ENCODE peak calls at places on chromosomes 7 and 10, in ten cellular contexts. H, N, I, Q, Z, G, D, R, X and J are unnamed samples.

GRCh38 chr10:24929056-24929544 is 23.3 kb downstream of the PRTFDC1 start:
- DNase-seq in H (no peak), X (no peak), D (no peak), I (peak), Z (peak), R (peak), G (no peak), N (no peak), Q (no peak), J (no peak)

GRCh38 chr7:151729521-151729921 is 147.4 kb downstream of the PRKAG2 start:
- DNase-seq in X (no peak), R (no peak), I (no peak), Z (no peak), Q (no peak), G (no peak), D (no peak), H (no peak), N (no peak), J (no peak)

GRCh38 chr7:148288592-148289151 is 301.9 kb upstream of the C7orf33 start:
- DNase-seq in Q (no peak), R (no peak), D (no peak), Z (no peak), X (no peak), G (no peak), N (no peak), H (no peak), I (no peak), J (no peak)

GRCh38 chr7:23022258-23022745 is 8.4 kb upstream of the HYCC1 start:
- DNase-seq in N (no peak), I (peak), Z (peak), R (peak), D (no peak), H (no peak), G (no peak), X (no peak), Q (no peak), J (no peak)

GRCh38 chr7:92340016-92340415 is 94.2 kb downstream of the ANKIB1 start:
- DNase-seq in X (no peak), G (no peak), R (no peak), H (no peak), I (no peak), D (no peak), N (no peak), Q (no peak), Z (no peak), J (no peak)

GRCh38 chr7:954330-955238 is at the start of gene ADAP1:
- DNase-seq in H (peak), X (no peak), I (no peak), D (peak), G (no peak), Z (peak), R (peak), N (peak), Q (peak), J (no peak)

GRCh38 chr10:121158988-121159579 is 307.9 kb downstream of the WDR11 start:
- DNase-seq in I (no peak), Q (no peak), Z (no peak), H (peak), G (no peak), N (no peak), D (no peak), R (no peak), X (no peak), J (no peak)

GRCh38 chr10:6407034-6407721 is 172.9 kb downstream of the PRKCQ start:
- DNase-seq in D (no peak), R (no peak), Q (no peak), Z (no peak), I (no peak), X (no peak), G (no peak), H (no peak), N (no peak), J (no peak)

GRCh38 chr10:30510184-30510931 is 76.4 kb downstream of the MAP3K8 start:
- DNase-seq in Q (no peak), D (no peak), G (no peak), I (peak), R (peak), Z (peak), X (no peak), H (no peak), N (no peak), J (no peak)

GRCh38 chr10:80158598-80159127 is 26.1 kb downstream of the PLAC9 start:
- DNase-seq in D (no peak), I (peak), X (no peak), Q (no peak), G (no peak), R (peak), H (peak), Z (peak), N (no peak), J (no peak)

GRCh38 chr7:55191161-55191925 is 172.5 kb downstream of the EGFR start:
- DNase-seq in Z (no peak), Q (no peak), X (no peak), R (no peak), I (no peak), H (no peak), N (no peak), D (no peak), G (no peak), J (no peak)

GRCh38 chr10:80196270-80196949 is 8.9 kb downstream of the ANXA11 start:
- DNase-seq in H (peak), Z (peak), N (peak), Q (peak), G (no peak), D (no peak), R (no peak), I (peak), X (peak), J (no peak)

GRCh38 chr10:67864560-67865371 is 19.7 kb upstream of the SIRT1 start:
- DNase-seq in Q (no peak), R (no peak), H (no peak), X (no peak), G (no peak), D (no peak), N (no peak), Z (no peak), I (no peak), J (no peak)

GRCh38 chr7:149624006-149624405 is 126.4 kb upstream of the ZNF746 start:
- DNase-seq in H (peak), G (no peak), Q (peak), I (peak), X (no peak), R (peak), D (no peak), N (no peak), Z (peak), J (no peak)

GRCh38 chr10:929965-930364 is 1.5 kb downstream of the LARP4B start:
- DNase-seq in G (no peak), D (no peak), H (no peak), Z (no peak), Q (no peak), R (no peak), N (no peak), X (no peak), I (no peak), J (no peak)

GRCh38 chr10:5958077-5958476 is 19.3 kb downstream of the IL15RA start:
- DNase-seq in D (no peak), N (no peak), X (no peak), I (no peak), Q (no peak), G (no peak), R (peak), H (no peak), Z (peak), J (no peak)

GRCh38 chr10:33460461-33461294 is 126.2 kb upstream of the NRP1 start:
- DNase-seq in Z (peak), R (peak), G (no peak), I (peak), N (no peak), X (no peak), D (no peak), H (no peak), Q (no peak), J (no peak)

GRCh38 chr10:13328126-13328525 is 20.0 kb downstream of the SEPHS1 start:
- DNase-seq in R (no peak), X (no peak), Q (no peak), Z (no peak), H (no peak), N (no peak), I (no peak), D (no peak), G (no peak), J (no peak)

GRCh38 chr10:133442191-133442966 is 11.4 kb upstream of the SCART1 start:
- DNase-seq in Q (no peak), G (no peak), Z (peak), N (no peak), H (no peak), I (no peak), R (no peak), D (no peak), X (no peak), J (no peak)

GRCh38 chr7:96361116-96361857 is 39.4 kb upstream of the SLC25A13 start:
- DNase-seq in R (no peak), G (no peak), N (no peak), H (no peak), I (no peak), D (no peak), X (no peak), Z (peak), Q (no peak), J (no peak)

GRCh38 chr10:16429539-16429938 is 7.3 kb upstream of the PTER start:
- DNase-seq in N (no peak), H (no peak), X (no peak), D (no peak), R (no peak), I (no peak), Z (no peak), Q (no peak), G (no peak), J (no peak)

GRCh38 chr7:157757776-157758467 is 421.1 kb downstream of the DNAJB6 start:
- DNase-seq in X (no peak), I (no peak), Q (no peak), Z (no peak), R (no peak), N (no peak), G (no peak), D (no peak), H (no peak), J (no peak)

GRCh38 chr7:151406886-151407583 is 2.8 kb downstream of the WDR86 start:
- DNase-seq in R (no peak), Q (no peak), Z (no peak), G (no peak), H (no peak), I (no peak), D (no peak), X (no peak), N (no peak), J (no peak)

GRCh38 chr10:132872658-132873057 is 69.7 kb downstream of the CFAP46 start:
- DNase-seq in X (no peak), D (no peak), Z (no peak), G (no peak), Q (no peak), H (no peak), R (no peak), N (no peak), I (no peak), J (no peak)

GRCh38 chr7:130994378-130995115 is 260.5 kb upstream of the KLF14 start:
- DNase-seq in N (no peak), X (no peak), G (no peak), Q (no peak), Z (no peak), H (no peak), D (no peak), I (no peak), R (no peak), J (no peak)

GRCh38 chr10:84415539-84416244 is 87.3 kb downstream of the CCSER2 start:
- DNase-seq in Z (no peak), R (no peak), D (no peak), N (no peak), Q (no peak), I (no peak), X (no peak), H (no peak), G (no peak), J (no peak)

GRCh38 chr10:75432176-75432575 is 752 bp downstream of the LRMDA start:
- DNase-seq in Q (no peak), R (no peak), Z (no peak), N (no peak), G (no peak), H (no peak), D (no peak), I (no peak), X (no peak), J (no peak)

GRCh38 chr10:78349165-78349516 is 315.5 kb downstream of the RPS24 start:
- DNase-seq in G (no peak), Z (no peak), X (no peak), Q (no peak), R (no peak), D (no peak), I (no peak), N (no peak), H (no peak), J (no peak)

GRCh38 chr10:125662616-125663015 is 20.3 kb downstream of the TEX36 start:
- DNase-seq in D (no peak), X (no peak), H (peak), Q (no peak), Z (peak), G (no peak), I (peak), N (no peak), R (no peak), J (no peak)

GRCh38 chr10:24299587-24300258 is 90.8 kb downstream of the KIAA1217 start:
- DNase-seq in D (no peak), X (no peak), I (peak), R (no peak), G (no peak), N (no peak), Q (no peak), Z (peak), H (no peak), J (no peak)